ENCODE peak calls at places on chromosomes 16 and 17, in seven cellular contexts. A is EL, G is MCF 10A, U is amniotic stem cell, H is GM03348, B is HEK293T, F is iris pigment epithelial cell. W is an unnamed sample.

GRCh38 chr17:43536236-43537088 is 9.7 kb downstream of the ETV4 start:
- DNase-seq in U (peak), B (no peak), A (peak), H (peak), G (peak), F (peak), W (peak)

GRCh38 chr17:44642861-44643260 is 13.4 kb upstream of the MEIOC start:
- DNase-seq in A (no peak), G (no peak), H (peak), B (no peak), U (no peak), F (no peak), W (no peak)

GRCh38 chr17:76539631-76540271 is at the start of gene PRCD:
- DNase-seq in U (no peak), H (no peak), A (no peak), G (no peak), B (no peak), F (no peak), W (no peak)

GRCh38 chr17:2854662-2855061 is 58.4 kb downstream of the RAP1GAP2 start:
- DNase-seq in F (no peak), A (peak), G (peak), B (no peak), U (no peak), H (no peak), W (peak)

GRCh38 chr17:43515641-43516040 is 30.5 kb downstream of the ETV4 start:
- DNase-seq in U (no peak), A (no peak), F (no peak), H (no peak), G (no peak), B (no peak), W (no peak)

GRCh38 chr17:64328875-64329405 is 61.7 kb downstream of the PECAM1 start:
- DNase-seq in G (no peak), H (no peak), B (no peak), A (no peak), F (no peak), U (no peak), W (no peak)

GRCh38 chr16:48526058-48526957 is 83.7 kb downstream of the N4BP1 start:
- DNase-seq in A (no peak), F (peak), H (no peak), B (no peak), G (peak), U (no peak), W (peak)

GRCh38 chr16:66369055-66369592 is 2.6 kb downstream of the CDH5 start:
- DNase-seq in A (no peak), G (no peak), U (no peak), B (no peak), H (no peak), F (no peak), W (no peak)

GRCh38 chr17:81646869-81647600 is 9.3 kb downstream of the PDE6G start:
- DNase-seq in H (no peak), G (no peak), U (no peak), A (no peak), B (no peak), F (no peak), W (no peak)

GRCh38 chr16:65054457-65054856 is 67.4 kb downstream of the CDH11 start:
- DNase-seq in H (no peak), B (no peak), G (no peak), U (no peak), A (no peak), F (no peak), W (no peak)

GRCh38 chr16:68529608-68529930 is 9.5 kb upstream of the ZFP90 start:
- DNase-seq in B (peak), H (no peak), G (no peak), A (no peak), U (no peak), F (no peak), W (no peak)

GRCh38 chr17:34393401-34393800 is 30.4 kb upstream of the CCL1 start:
- DNase-seq in B (no peak), U (no peak), H (no peak), A (no peak), F (no peak), G (no peak), W (no peak)

GRCh38 chr17:28901866-28902818 is 737 bp downstream of the DHRS13 start:
- DNase-seq in U (no peak), H (peak), G (peak), A (peak), F (no peak), B (peak), W (no peak)

GRCh38 chr16:14211856-14212543 is 140.9 kb downstream of the MRTFB start:
- DNase-seq in F (no peak), B (no peak), G (no peak), H (no peak), U (no peak), A (no peak), W (no peak)

GRCh38 chr16:83390759-83391158 is 417.0 kb upstream of the HSBP1 start:
- DNase-seq in B (no peak), H (no peak), G (no peak), U (no peak), A (no peak), F (no peak), W (no peak)

GRCh38 chr17:48624544-48625501 is 1.3 kb downstream of the HOXB9 start:
- DNase-seq in A (no peak), B (no peak), H (peak), U (no peak), G (no peak), F (no peak), W (no peak)

GRCh38 chr17:72192409-72193192 is 71.8 kb downstream of the SOX9 start:
- DNase-seq in F (peak), H (peak), U (no peak), B (no peak), A (peak), G (peak), W (peak)

GRCh38 chr16:89137666-89138512 is 33.7 kb upstream of the CDH15 start:
- DNase-seq in G (no peak), B (no peak), H (no peak), A (no peak), F (no peak), U (no peak), W (no peak)

GRCh38 chr17:12282056-12282455 is 261.4 kb downstream of the MAP2K4 start:
- DNase-seq in A (peak), H (peak), G (no peak), B (no peak), U (peak), F (peak), W (no peak)

GRCh38 chr17:16288860-16289571 is 64.3 kb downstream of the CENPV start:
- DNase-seq in H (no peak), B (no peak), A (no peak), U (no peak), F (no peak), G (no peak), W (no peak)

GRCh38 chr16:84055801-84056634 is 13.4 kb upstream of the SLC38A8 start:
- DNase-seq in U (no peak), B (no peak), H (no peak), A (no peak), F (peak), G (no peak), W (no peak)

GRCh38 chr17:2102931-2103398 is 48.1 kb downstream of the HIC1 start:
- DNase-seq in F (peak), G (peak), U (peak), H (peak), B (no peak), A (peak), W (peak)

GRCh38 chr16:87507351-87508069 is 14.7 kb upstream of the ZCCHC14 start:
- DNase-seq in A (no peak), G (no peak), B (no peak), H (no peak), F (no peak), U (no peak), W (no peak)

GRCh38 chr17:57466042-57466471 is 209.7 kb downstream of the MSI2 start:
- DNase-seq in H (no peak), A (no peak), F (no peak), B (no peak), G (no peak), U (no peak), W (no peak)

GRCh38 chr17:75457047-75457654 is 716 bp downstream of the TMEM94 start:
- DNase-seq in G (peak), H (peak), A (peak), U (no peak), B (peak), F (no peak), W (peak)

GRCh38 chr16:61858996-61859395 is 177.2 kb downstream of the CDH8 start:
- DNase-seq in B (no peak), G (peak), U (no peak), A (peak), H (peak), F (peak), W (no peak)

GRCh38 chr17:69997332-69997731 is 77.7 kb upstream of the KCNJ16 start:
- DNase-seq in H (no peak), B (no peak), G (no peak), U (no peak), F (peak), A (peak), W (peak)

GRCh38 chr17:17540278-17540906 is 44.2 kb upstream of the RASD1 start:
- DNase-seq in B (no peak), U (no peak), A (no peak), G (no peak), H (no peak), F (no peak), W (no peak)